ENCODE peak calls at places on chromosomes 7 and 10, in four cellular contexts. One of them, this sample, is unnamed.

GRCh38 chr7:37445800-37446199 is 2.9 kb downstream of the ELMO1 start:
- DNase-seq in K562: no peak
- DNase-seq in GM12878: no peak
- DNase-seq in H1: no peak
- DNase-seq in this sample: no peak

GRCh38 chr7:55086413-55087201 is 67.8 kb downstream of the EGFR start:
- DNase-seq in GM12878: peak; percentile 82
- DNase-seq in H1: no peak
- DNase-seq in K562: no peak
- DNase-seq in this sample: peak; percentile 72

GRCh38 chr10:74081918-74082317 is 68.7 kb downstream of the AP3M1 start:
- DNase-seq in K562: no peak
- DNase-seq in H1: no peak
- DNase-seq in GM12878: no peak
- DNase-seq in this sample: no peak

GRCh38 chr10:29858352-29859267 is 200.8 kb downstream of the JCAD start:
- DNase-seq in H1: peak; percentile 54
- DNase-seq in GM12878: no peak
- DNase-seq in K562: no peak
- DNase-seq in this sample: peak; percentile 34

GRCh38 chr7:42645906-42646305 is 266.0 kb downstream of the C7orf25 start:
- DNase-seq in H1: no peak
- DNase-seq in K562: no peak
- DNase-seq in GM12878: no peak
- DNase-seq in this sample: no peak

GRCh38 chr10:103685880-103686669 is 169.3 kb downstream of the SH3PXD2A start:
- DNase-seq in K562: peak; percentile 72
- DNase-seq in H1: peak; percentile 97
- DNase-seq in GM12878: no peak
- DNase-seq in this sample: peak; percentile 36

GRCh38 chr7:93715234-93715633 is 140.7 kb upstream of the CALCR start:
- DNase-seq in GM12878: no peak
- DNase-seq in K562: peak; percentile 46
- DNase-seq in H1: peak; percentile 74
- DNase-seq in this sample: peak; percentile 34

GRCh38 chr7:133961724-133962123 is 165.4 kb upstream of the LRGUK start:
- DNase-seq in H1: no peak
- DNase-seq in GM12878: no peak
- DNase-seq in K562: no peak
- DNase-seq in this sample: no peak

GRCh38 chr7:80960228-80960627 is 41.4 kb upstream of the SEMA3C start:
- DNase-seq in GM12878: no peak
- DNase-seq in K562: no peak
- DNase-seq in H1: no peak
- DNase-seq in this sample: no peak

GRCh38 chr10:44070282-44070681 is 314.6 kb downstream of the CXCL12 start:
- DNase-seq in K562: no peak
- DNase-seq in GM12878: no peak
- DNase-seq in H1: no peak
- DNase-seq in this sample: no peak

GRCh38 chr10:83522881-83523386 is 616.4 kb upstream of the GHITM start:
- DNase-seq in GM12878: no peak
- DNase-seq in K562: no peak
- DNase-seq in H1: no peak
- DNase-seq in this sample: no peak

GRCh38 chr10:103901299-103901698 is 16.7 kb downstream of the STN1 start:
- DNase-seq in K562: no peak
- DNase-seq in H1: no peak
- DNase-seq in GM12878: no peak
- DNase-seq in this sample: no peak

GRCh38 chr10:99850041-99850766 is 67.8 kb downstream of the ABCC2 start:
- DNase-seq in H1: no peak
- DNase-seq in K562: no peak
- DNase-seq in GM12878: no peak
- DNase-seq in this sample: no peak

GRCh38 chr7:16660702-16661464 is 14.9 kb downstream of the BZW2 start:
- DNase-seq in K562: no peak
- DNase-seq in GM12878: no peak
- DNase-seq in H1: no peak
- DNase-seq in this sample: peak; percentile 82

GRCh38 chr7:137816696-137817320 is 30.0 kb downstream of the DGKI start:
- DNase-seq in K562: no peak
- DNase-seq in GM12878: no peak
- DNase-seq in H1: no peak
- DNase-seq in this sample: peak; percentile 5

GRCh38 chr7:95596183-95597135 is at the start of gene PDK4:
- DNase-seq in H1: peak; percentile 85
- DNase-seq in K562: no peak
- DNase-seq in GM12878: no peak
- DNase-seq in this sample: no peak

GRCh38 chr10:85735997-85736396 is 630.6 kb downstream of the GRID1 start:
- DNase-seq in K562: no peak
- DNase-seq in GM12878: no peak
- DNase-seq in H1: no peak
- DNase-seq in this sample: no peak

GRCh38 chr10:112389147-112389822 is 15.4 kb downstream of the ACSL5 start:
- DNase-seq in K562: no peak
- DNase-seq in GM12878: peak; percentile 59
- DNase-seq in H1: no peak
- DNase-seq in this sample: peak; percentile 85

GRCh38 chr10:58531084-58531695 is 18.5 kb downstream of the BICC1 start:
- DNase-seq in K562: peak; percentile 45
- DNase-seq in GM12878: peak; percentile 16
- DNase-seq in H1: peak; percentile 81
- DNase-seq in this sample: peak; percentile 65

GRCh38 chr10:102868976-102869289 is 337 bp upstream of the AS3MT start:
- DNase-seq in GM12878: no peak
- DNase-seq in K562: no peak
- DNase-seq in H1: no peak
- DNase-seq in this sample: no peak

GRCh38 chr7:130890176-130891020 is 156.4 kb upstream of the KLF14 start:
- DNase-seq in GM12878: no peak
- DNase-seq in H1: no peak
- DNase-seq in K562: no peak
- DNase-seq in this sample: no peak

GRCh38 chr10:47156873-47157272 is 143.1 kb upstream of the GDF10 start:
- DNase-seq in K562: no peak
- DNase-seq in GM12878: no peak
- DNase-seq in H1: no peak
- DNase-seq in this sample: no peak

GRCh38 chr7:129825005-129825553 is 127.7 kb downstream of the UBE2H start:
- DNase-seq in GM12878: no peak
- DNase-seq in K562: peak; percentile 90
- DNase-seq in H1: peak; percentile 91
- DNase-seq in this sample: peak; percentile 78

GRCh38 chr7:1503390-1503789 is 799 bp downstream of the INTS1 start:
- DNase-seq in GM12878: no peak
- DNase-seq in H1: no peak
- DNase-seq in K562: no peak
- DNase-seq in this sample: no peak

GRCh38 chr10:51405580-51406367 is 293.6 kb downstream of the CSTF2T start:
- DNase-seq in H1: no peak
- DNase-seq in K562: no peak
- DNase-seq in GM12878: no peak
- DNase-seq in this sample: no peak

GRCh38 chr7:90766814-90767564 is 170.9 kb downstream of the CDK14 start:
- DNase-seq in K562: no peak
- DNase-seq in GM12878: no peak
- DNase-seq in H1: no peak
- DNase-seq in this sample: peak; percentile 94

GRCh38 chr7:8261711-8262695 is at the start of gene ICA1:
- DNase-seq in GM12878: no peak
- DNase-seq in K562: peak; percentile 78
- DNase-seq in H1: peak; percentile 89
- DNase-seq in this sample: no peak

GRCh38 chr10:93469454-93469853 is 12.7 kb downstream of the MYOF start:
- DNase-seq in GM12878: no peak
- DNase-seq in H1: no peak
- DNase-seq in K562: no peak
- DNase-seq in this sample: no peak

GRCh38 chr7:4694653-4695335 is 12.7 kb downstream of the FOXK1 start:
- DNase-seq in K562: no peak
- DNase-seq in GM12878: no peak
- DNase-seq in H1: no peak
- DNase-seq in this sample: no peak

DNA sequence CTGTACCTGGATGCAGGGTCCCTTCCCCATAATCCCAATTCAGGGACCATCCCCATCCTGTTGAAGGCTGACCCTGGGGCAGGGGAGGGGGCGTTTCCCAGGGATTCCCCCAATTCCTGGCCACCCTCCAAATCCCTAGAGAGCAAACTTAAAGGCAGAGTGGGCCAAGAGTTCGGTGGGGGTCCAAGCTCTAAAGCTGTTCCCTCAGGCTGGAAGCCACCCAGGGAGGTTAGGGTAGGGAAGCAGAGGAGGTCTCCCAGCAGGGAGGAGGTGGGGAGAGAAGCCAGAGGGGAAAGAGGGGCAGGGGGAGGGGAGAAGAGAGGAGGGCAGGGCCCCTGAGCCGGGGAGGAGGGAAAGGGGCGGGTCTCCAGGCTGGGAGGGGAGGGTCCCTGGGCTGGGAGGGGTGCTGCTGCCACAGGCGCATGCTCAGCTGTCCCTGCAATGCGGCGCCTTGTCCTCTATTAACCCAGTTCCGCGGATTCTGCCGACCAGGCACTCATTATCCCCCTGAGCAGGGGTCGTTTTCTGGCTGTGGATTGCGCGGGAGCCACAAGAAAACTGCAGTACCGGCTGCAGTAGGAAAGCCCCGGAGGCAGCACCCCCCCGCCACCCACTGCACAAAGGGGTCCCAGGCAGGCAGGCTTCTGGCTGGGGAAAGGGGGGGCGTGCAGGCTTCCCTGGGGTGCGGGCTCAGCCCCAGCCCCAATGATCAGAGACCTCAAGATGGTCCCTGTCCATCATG is 49.4 kb downstream of the CAMK2B start:
- DNase-seq in GM12878: no peak
- DNase-seq in K562: peak; percentile 80
- DNase-seq in H1: peak; percentile 80
- DNase-seq in this sample: no peak
- TF ChIP-seq ZNF274 in GM12878: no peak
- TF ChIP-seq ZNF274 in K562: no peak
- TF ChIP-seq ZNF274 in H1: no peak
- TF ChIP-seq ZNF274 in this sample: no peak

DNA sequence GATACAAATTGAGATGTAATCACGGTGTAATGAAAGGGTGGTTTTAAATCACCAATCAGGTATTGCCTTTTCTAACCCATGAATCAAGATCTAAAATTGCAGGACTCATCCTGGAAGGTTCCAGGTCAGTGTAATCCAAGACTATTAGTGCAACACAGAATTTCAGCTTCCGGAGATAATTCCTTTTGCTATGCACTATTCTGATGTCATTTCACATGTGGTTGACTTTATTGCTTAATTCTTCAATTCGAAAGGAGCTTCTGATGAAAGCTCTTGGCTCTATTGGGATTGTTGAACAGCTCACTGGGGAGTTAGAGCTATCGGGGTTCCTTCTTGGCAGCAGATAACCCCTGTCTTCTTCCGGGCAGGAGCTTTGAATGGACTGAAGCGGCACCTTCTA is 147.4 kb upstream of the INSYN2A start:
- DNase-seq in GM12878: no peak
- DNase-seq in H1: no peak
- DNase-seq in K562: no peak
- DNase-seq in this sample: no peak
- TF ChIP-seq TAF1 in GM12878: no peak
- TF ChIP-seq TAF1 in H1: no peak
- TF ChIP-seq TAF1 in K562: no peak
- TF ChIP-seq TAF1 in this sample: no peak

GRCh38 chr10:132872658-132873057 is 69.7 kb downstream of the CFAP46 start:
- DNase-seq in K562: no peak
- DNase-seq in H1: no peak
- DNase-seq in GM12878: no peak
- DNase-seq in this sample: no peak
- TF ChIP-seq ZNF274 in K562: no peak
- TF ChIP-seq ZNF274 in H1: no peak
- TF ChIP-seq ZNF274 in GM12878: no peak
- TF ChIP-seq ZNF274 in this sample: no peak

GRCh38 chr10:77042706-77043105 is 594.9 kb downstream of the KCNMA1 start:
- DNase-seq in H1: no peak
- DNase-seq in GM12878: no peak
- DNase-seq in K562: no peak
- DNase-seq in this sample: no peak

GRCh38 chr10:77043364-77043763 is 594.2 kb downstream of the KCNMA1 start:
- DNase-seq in H1: no peak
- DNase-seq in K562: no peak
- DNase-seq in GM12878: no peak
- DNase-seq in this sample: no peak

GRCh38 chr10:77041636-77042258 is 595.9 kb downstream of the KCNMA1 start:
- DNase-seq in GM12878: no peak
- DNase-seq in K562: no peak
- DNase-seq in H1: peak; percentile 35
- DNase-seq in this sample: no peak

GRCh38 chr10:77049146-77049545 is 588.5 kb downstream of the KCNMA1 start:
- DNase-seq in K562: no peak
- DNase-seq in GM12878: no peak
- DNase-seq in H1: peak; percentile 26
- DNase-seq in this sample: no peak

GRCh38 chr10:77045046-77045445 is 592.6 kb downstream of the KCNMA1 start:
- DNase-seq in K562: no peak
- DNase-seq in GM12878: no peak
- DNase-seq in H1: no peak
- DNase-seq in this sample: no peak
- TF ChIP-seq TAF1 in K562: no peak
- TF ChIP-seq TAF1 in GM12878: no peak
- TF ChIP-seq TAF1 in H1: no peak
- TF ChIP-seq TAF1 in this sample: no peak

GRCh38 chr7:43878867-43879266 is 9.6 kb upstream of the MRPS24 start:
- DNase-seq in K562: no peak
- DNase-seq in GM12878: no peak
- DNase-seq in H1: no peak
- DNase-seq in this sample: no peak
- TF ChIP-seq ZNF274 in K562: no peak
- TF ChIP-seq ZNF274 in GM12878: no peak
- TF ChIP-seq ZNF274 in H1: no peak
- TF ChIP-seq ZNF274 in this sample: no peak

GRCh38 chr10:70912556-70912955 is 24.2 kb upstream of the PCBD1 start:
- DNase-seq in GM12878: no peak
- DNase-seq in H1: no peak
- DNase-seq in K562: no peak
- DNase-seq in this sample: no peak

GRCh38 chr10:70915206-70915605 is 26.8 kb upstream of the PCBD1 start:
- DNase-seq in H1: no peak
- DNase-seq in GM12878: no peak
- DNase-seq in K562: no peak
- DNase-seq in this sample: no peak

GRCh38 chr10:70915806-70916205 is 27.4 kb upstream of the PCBD1 start:
- DNase-seq in K562: no peak
- DNase-seq in H1: no peak
- DNase-seq in GM12878: no peak
- DNase-seq in this sample: no peak

GRCh38 chr10:70914316-70914864 is 26.0 kb upstream of the PCBD1 start:
- DNase-seq in K562: no peak
- DNase-seq in H1: no peak
- DNase-seq in GM12878: no peak
- DNase-seq in this sample: no peak

GRCh38 chr10:70913546-70914240 is 25.3 kb upstream of the PCBD1 start:
- DNase-seq in H1: no peak
- DNase-seq in GM12878: no peak
- DNase-seq in K562: no peak
- DNase-seq in this sample: no peak
- TF ChIP-seq TAF1 in H1: no peak
- TF ChIP-seq TAF1 in GM12878: no peak
- TF ChIP-seq TAF1 in K562: no peak
- TF ChIP-seq TAF1 in this sample: no peak